ENCODE peak calls at places on chromosomes 5 and 9, in nine cellular contexts. X is adrenal gland, G is IMR-90, V is heart right ventricle, S is cardiac muscle cell, N is right lobe of liver, E is bronchial epithelial cell, O is breast epithelium, D is adipocyte. W is an unnamed sample. For H3K27me3, the result is how much of the 10 kb centered on the place peaks cover.

GRCh38 chr5:53877243-53877642 is 316.8 kb downstream of the NDUFS4 start:
- DNase-seq in X (peak), G (peak), V (no peak), S (no peak), N (no peak), E (peak), O (no peak), D (peak), W (no peak)

GRCh38 chr9:127183814-127184582 is 61.6 kb upstream of the ANGPTL2 start:
- DNase-seq in X (no peak), G (peak), V (no peak), S (no peak), N (no peak), E (no peak), O (no peak), D (no peak), W (no peak)

GRCh38 chr9:14926941-14927624 is 16.9 kb upstream of the FREM1 start:
- DNase-seq in X (no peak), G (no peak), V (no peak), S (peak), N (no peak), E (no peak), O (no peak), D (no peak), W (no peak)

GRCh38 chr9:125233678-125234077 is 7.5 kb downstream of the HSPA5 start:
- DNase-seq in X (peak), G (peak), V (no peak), S (no peak), N (no peak), E (peak), O (no peak), D (peak), W (no peak)

GRCh38 chr5:34009610-34010009 is 1.8 kb upstream of the AMACR start:
- DNase-seq in X (no peak), G (no peak), V (no peak), S (no peak), N (no peak), E (peak), O (no peak), D (no peak), W (no peak)

GRCh38 chr5:1663186-1663585 is 136.5 kb downstream of the MRPL36 start:
- DNase-seq in X (peak), G (no peak), V (no peak), S (no peak), N (no peak), E (no peak), O (no peak), D (no peak), W (peak)

GRCh38 chr5:160787247-160787646 is 64.8 kb downstream of the ATP10B start:
- DNase-seq in X (no peak), G (no peak), V (no peak), S (peak), N (peak), E (peak), O (no peak), D (no peak), W (peak)

GRCh38 chr5:145764325-145764724 is 70.8 kb downstream of the PRELID2 start:
- DNase-seq in X (no peak), G (peak), V (no peak), S (no peak), N (no peak), E (no peak), O (no peak), D (no peak), W (no peak)

GRCh38 chr9:6686396-6686795 is 40.9 kb upstream of the GLDC start:
- DNase-seq in X (peak), G (peak), V (no peak), S (no peak), N (no peak), E (peak), O (no peak), D (peak), W (no peak)

GRCh38 chr5:127011151-127011550 is 19.2 kb downstream of the MARCHF3 start:
- DNase-seq in X (no peak), G (peak), V (no peak), S (no peak), N (no peak), E (peak), O (no peak), D (peak), W (no peak)

GRCh38 chr5:74686962-74687751 is 2.1 kb downstream of the HEXB start:
- DNase-seq in X (no peak), G (peak), V (no peak), S (no peak), N (no peak), E (no peak), O (no peak), D (no peak), W (no peak)

GRCh38 chr9:26243722-26244121 is 565.5 kb upstream of the TUSC1 start:
- DNase-seq in X (no peak), G (peak), V (no peak), S (no peak), N (no peak), E (no peak), O (no peak), D (no peak), W (no peak)

GRCh38 chr5:55903121-55903701 is 52.1 kb downstream of the IL31RA start:
- DNase-seq in X (no peak), G (peak), V (no peak), S (no peak), N (no peak), E (peak), O (no peak), D (no peak), W (no peak)

GRCh38 chr5:88675758-88676636 is 207.0 kb downstream of the MEF2C start:
- DNase-seq in X (peak), G (peak), V (no peak), S (peak), N (no peak), E (no peak), O (no peak), D (no peak), W (no peak)

GRCh38 chr9:137029058-137029922 is 1.3 kb upstream of the ABCA2 start:
- DNase-seq in X (peak), G (peak), V (peak), S (peak), N (peak), E (peak), O (peak), D (peak), W (peak)

GRCh38 chr5:74054139-74054538 is 428.1 kb downstream of the ARHGEF28 start:
- DNase-seq in X (no peak), G (no peak), V (no peak), S (no peak), N (no peak), E (no peak), O (no peak), D (no peak), W (no peak)

DNA sequence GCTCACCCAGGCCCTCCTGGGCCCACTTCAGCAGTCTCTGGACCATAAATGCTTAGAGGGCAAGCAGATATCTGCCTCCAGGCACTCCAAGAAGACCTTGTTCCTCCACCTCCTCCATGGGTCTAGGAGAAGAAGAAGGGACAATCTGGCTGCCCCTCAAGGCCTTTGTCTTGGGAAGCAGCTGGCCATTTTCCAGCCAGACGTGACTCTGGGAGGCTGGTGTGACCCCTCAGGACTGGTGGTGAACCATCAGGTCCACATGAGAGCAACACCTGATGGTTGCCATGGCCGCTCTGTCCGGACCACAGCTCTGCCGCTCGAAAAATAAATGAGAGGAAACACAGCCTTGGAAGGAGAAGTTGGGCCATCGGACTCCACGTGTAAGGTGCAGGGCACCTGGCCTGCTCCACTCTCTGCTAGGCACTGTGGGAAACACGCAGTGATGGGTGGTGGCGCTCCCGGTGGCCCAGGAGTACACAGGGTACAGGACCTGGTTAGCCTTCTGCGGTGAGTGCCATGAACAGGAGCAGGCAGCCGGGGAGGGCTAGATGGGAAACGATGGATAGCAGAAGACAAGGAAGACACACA is 3.0 kb upstream of the COL5A1 start:
- DNase-seq in X (no peak), G (no peak), V (no peak), S (no peak), N (no peak), E (no peak), O (no peak), D (no peak), W (peak)
- H3K4me3 ChIP-seq in X (no peak), G (no peak), V (no peak), S (no peak), N (no peak), E (no peak), O (no peak), D (no peak), W (no peak)

GRCh38 chr5:174943785-174944184 is 219.4 kb downstream of the MSX2 start:
- DNase-seq in X (no peak), G (no peak), V (no peak), S (no peak), N (no peak), E (no peak), O (no peak), D (no peak), W (no peak)

GRCh38 chr5:174951151-174951780 is 226.9 kb downstream of the MSX2 start:
- DNase-seq in X (peak), G (peak), V (no peak), S (peak), N (peak), E (peak), O (no peak), D (peak), W (no peak)

GRCh38 chr5:174945853-174946252 is 221.5 kb downstream of the MSX2 start:
- DNase-seq in X (no peak), G (no peak), V (no peak), S (no peak), N (no peak), E (no peak), O (no peak), D (no peak), W (no peak)

GRCh38 chr5:174947548-174947947 is 223.2 kb downstream of the MSX2 start:
- DNase-seq in X (no peak), G (no peak), V (no peak), S (no peak), N (no peak), E (no peak), O (no peak), D (no peak), W (no peak)
- H3K27me3 ChIP-seq in X (under half), G (under half), V (half or more), S (under half), N (under half), E (under half), O (under half), D (under half), W (under half)

GRCh38 chr5:141431286-141431685 is 979 bp downstream of the PCDHGA12 start:
- DNase-seq in X (no peak), G (no peak), V (no peak), S (no peak), N (no peak), E (peak), O (no peak), D (no peak), W (no peak)

GRCh38 chr5:141427783-141428426 is 2.4 kb upstream of the PCDHGA12 start:
- DNase-seq in X (no peak), G (no peak), V (no peak), S (no peak), N (no peak), E (no peak), O (no peak), D (no peak), W (no peak)

GRCh38 chr5:141434006-141434405 is 3.7 kb downstream of the PCDHGA12 start:
- DNase-seq in X (no peak), G (peak), V (no peak), S (no peak), N (no peak), E (no peak), O (no peak), D (peak), W (no peak)

DNA sequence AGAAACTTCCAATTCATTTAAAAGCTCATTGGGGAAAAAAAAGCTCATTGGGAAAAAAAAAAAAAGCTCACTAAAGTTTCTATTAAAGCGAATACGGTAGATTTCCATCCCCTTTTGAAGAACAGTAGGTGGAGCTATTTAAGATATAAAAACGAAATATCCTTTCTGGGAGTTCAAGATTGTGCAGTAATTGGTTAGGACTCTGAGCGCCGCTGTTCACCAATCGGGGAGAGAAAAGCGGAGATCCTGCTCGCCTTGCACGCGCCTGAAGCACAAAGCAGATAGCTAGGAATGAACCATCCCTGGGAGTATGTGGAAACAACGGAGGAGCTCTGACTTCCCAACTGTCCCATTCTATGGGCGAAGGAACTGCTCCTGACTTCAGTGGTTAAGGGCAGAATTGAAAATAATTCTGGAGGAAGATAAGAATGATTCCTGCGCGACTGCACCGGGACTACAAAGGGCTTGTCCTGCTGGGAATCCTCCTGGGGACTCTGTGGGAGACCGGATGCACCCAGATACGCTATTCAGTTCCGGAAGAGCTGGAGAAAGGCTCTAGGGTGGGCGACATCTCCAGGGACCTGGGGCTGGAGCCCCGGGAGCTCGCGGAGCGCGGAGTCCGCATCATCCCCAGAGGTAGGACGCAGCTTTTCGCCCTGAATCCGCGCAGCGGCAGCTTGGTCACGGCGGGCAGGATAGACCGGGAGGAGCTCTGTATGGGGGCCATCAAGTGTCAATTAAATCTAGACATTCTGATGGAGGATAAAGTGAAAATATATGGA is at the start of gene PCDHGA12:
- DNase-seq in X (peak), G (peak), V (no peak), S (no peak), N (no peak), E (peak), O (no peak), D (peak), W (no peak)
- H3K4me3 ChIP-seq in X (peak), G (peak), V (peak), S (no peak), N (peak), E (peak), O (peak), D (peak), W (no peak)

GRCh38 chr5:56951131-56951945 is 585 bp downstream of the MIER3 start:
- DNase-seq in X (peak), G (no peak), V (peak), S (peak), N (peak), E (no peak), O (peak), D (peak), W (peak)
- H3K27me3 ChIP-seq in X (under half), G (under half), V (under half), S (under half), N (under half), E (under half), O (under half), D (under half), W (under half)

DNA sequence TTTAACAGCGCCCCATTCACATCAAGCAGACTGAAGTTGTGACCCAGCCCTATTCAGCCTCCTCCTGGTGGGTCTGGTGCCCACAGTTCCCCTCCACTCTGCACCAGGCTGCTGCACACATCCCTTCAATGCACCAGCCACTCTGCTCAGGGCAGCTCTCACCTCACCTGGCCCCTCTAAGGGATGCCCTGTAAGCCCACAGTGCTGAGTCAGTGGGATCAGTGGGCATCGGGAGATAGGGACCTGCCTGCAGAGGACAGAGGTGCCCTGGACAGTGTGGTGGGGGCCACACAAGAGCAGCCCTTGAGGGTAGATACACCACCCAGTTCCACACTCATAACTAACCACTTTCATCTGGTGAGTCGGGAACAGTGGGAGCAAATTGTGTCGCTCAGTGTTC is 38.3 kb upstream of the S1PR3 start:
- DNase-seq in X (no peak), G (no peak), V (no peak), S (no peak), N (no peak), E (no peak), O (no peak), D (no peak), W (no peak)
- H3K4me3 ChIP-seq in X (no peak), G (no peak), V (no peak), S (no peak), N (no peak), E (no peak), O (no peak), D (no peak), W (no peak)

W was measured in pancreas.